ENCODE peak calls at places on chromosomes 7 and 10, in five cellular contexts. One of them, this sample, is unnamed. For H3K27me3 and H3K4me1, the result is how much of the 10 kb centered on the place peaks cover.

GRCh38 chr7:154302380-154302779 is 250.2 kb downstream of the DPP6 start:
- DNase-seq in heart right ventricle: no peak
- DNase-seq in right cardiac atrium: no peak
- DNase-seq in H9: no peak
- DNase-seq in cardiac muscle cell: no peak
- DNase-seq in this sample: no peak

GRCh38 chr7:97001221-97001620 is 4.1 kb upstream of the DLX6 start:
- DNase-seq in heart right ventricle: no peak
- DNase-seq in right cardiac atrium: no peak
- DNase-seq in H9: peak
- DNase-seq in cardiac muscle cell: no peak
- DNase-seq in this sample: no peak

GRCh38 chr10:90218846-90219245 is 517.5 kb downstream of the KIF20B start:
- DNase-seq in heart right ventricle: no peak
- DNase-seq in right cardiac atrium: no peak
- DNase-seq in H9: no peak
- DNase-seq in cardiac muscle cell: no peak
- DNase-seq in this sample: no peak

GRCh38 chr10:17161788-17162187 is 32.2 kb upstream of the CUBN start:
- DNase-seq in heart right ventricle: no peak
- DNase-seq in right cardiac atrium: no peak
- DNase-seq in H9: no peak
- DNase-seq in cardiac muscle cell: no peak
- DNase-seq in this sample: no peak

GRCh38 chr7:71019703-71020102 is 112.2 kb upstream of the GALNT17 start:
- DNase-seq in heart right ventricle: peak
- DNase-seq in right cardiac atrium: peak
- DNase-seq in H9: no peak
- DNase-seq in cardiac muscle cell: no peak
- DNase-seq in this sample: no peak

GRCh38 chr10:72334196-72334831 is 20.4 kb downstream of the DNAJB12 start:
- DNase-seq in heart right ventricle: no peak
- DNase-seq in right cardiac atrium: peak
- DNase-seq in H9: peak
- DNase-seq in cardiac muscle cell: peak
- DNase-seq in this sample: no peak

GRCh38 chr7:142733271-142733670 is 16.0 kb upstream of the PRSS1 start:
- DNase-seq in heart right ventricle: no peak
- DNase-seq in right cardiac atrium: no peak
- DNase-seq in H9: no peak
- DNase-seq in cardiac muscle cell: no peak
- DNase-seq in this sample: no peak

GRCh38 chr7:84092207-84092606 is 102.4 kb downstream of the SEMA3A start:
- DNase-seq in heart right ventricle: no peak
- DNase-seq in right cardiac atrium: no peak
- DNase-seq in H9: no peak
- DNase-seq in cardiac muscle cell: no peak
- DNase-seq in this sample: no peak

GRCh38 chr10:30540286-30540685 is 89.3 kb downstream of the LYZL2 start:
- DNase-seq in heart right ventricle: no peak
- DNase-seq in right cardiac atrium: no peak
- DNase-seq in H9: no peak
- DNase-seq in cardiac muscle cell: no peak
- DNase-seq in this sample: no peak

GRCh38 chr10:57822965-57823364 is 444.7 kb downstream of the IPMK start:
- DNase-seq in heart right ventricle: no peak
- DNase-seq in right cardiac atrium: no peak
- DNase-seq in H9: no peak
- DNase-seq in cardiac muscle cell: no peak
- DNase-seq in this sample: peak

GRCh38 chr10:63467833-63468232 is 2.1 kb upstream of the JMJD1C start:
- DNase-seq in heart right ventricle: no peak
- DNase-seq in right cardiac atrium: no peak
- DNase-seq in H9: no peak
- DNase-seq in cardiac muscle cell: no peak
- DNase-seq in this sample: no peak

GRCh38 chr10:94288361-94289116 is 74.2 kb downstream of the NOC3L start:
- DNase-seq in heart right ventricle: no peak
- DNase-seq in right cardiac atrium: no peak
- DNase-seq in H9: no peak
- DNase-seq in cardiac muscle cell: no peak
- DNase-seq in this sample: no peak

GRCh38 chr10:75926763-75927162 is 495.3 kb downstream of the LRMDA start:
- DNase-seq in heart right ventricle: no peak
- DNase-seq in right cardiac atrium: no peak
- DNase-seq in H9: no peak
- DNase-seq in cardiac muscle cell: peak
- DNase-seq in this sample: peak

GRCh38 chr7:100539436-100540006 is 518 bp downstream of the AGFG2 start:
- DNase-seq in heart right ventricle: no peak
- DNase-seq in right cardiac atrium: no peak
- DNase-seq in H9: peak
- DNase-seq in cardiac muscle cell: no peak
- DNase-seq in this sample: no peak

GRCh38 chr7:100467638-100468373 is 3.7 kb upstream of the SPACDR start:
- DNase-seq in heart right ventricle: peak
- DNase-seq in right cardiac atrium: peak
- DNase-seq in H9: no peak
- DNase-seq in cardiac muscle cell: no peak
- DNase-seq in this sample: no peak

GRCh38 chr7:74420006-74420405 is 33.7 kb upstream of the GTF2IRD1 start:
- DNase-seq in heart right ventricle: no peak
- DNase-seq in right cardiac atrium: no peak
- DNase-seq in H9: no peak
- DNase-seq in cardiac muscle cell: no peak
- DNase-seq in this sample: no peak

GRCh38 chr7:149097088-149097487 is 6.6 kb upstream of the ZNF786 start:
- DNase-seq in heart right ventricle: no peak
- DNase-seq in right cardiac atrium: no peak
- DNase-seq in H9: no peak
- DNase-seq in cardiac muscle cell: peak
- DNase-seq in this sample: no peak

GRCh38 chr7:146331369-146331768 is 214.8 kb downstream of the CNTNAP2 start:
- DNase-seq in heart right ventricle: no peak
- DNase-seq in right cardiac atrium: no peak
- DNase-seq in H9: no peak
- DNase-seq in cardiac muscle cell: no peak
- DNase-seq in this sample: no peak

GRCh38 chr7:123629281-123629680 is 26.4 kb upstream of the LMOD2 start:
- DNase-seq in heart right ventricle: no peak
- DNase-seq in right cardiac atrium: no peak
- DNase-seq in H9: no peak
- DNase-seq in cardiac muscle cell: no peak
- DNase-seq in this sample: no peak

GRCh38 chr10:128047337-128047736 is 78.9 kb downstream of the MKI67 start:
- DNase-seq in heart right ventricle: peak
- DNase-seq in right cardiac atrium: peak
- DNase-seq in H9: peak
- DNase-seq in cardiac muscle cell: peak
- DNase-seq in this sample: peak

GRCh38 chr7:50721160-50721559 is 61.5 kb downstream of the GRB10 start:
- DNase-seq in heart right ventricle: no peak
- DNase-seq in right cardiac atrium: no peak
- DNase-seq in H9: no peak
- DNase-seq in cardiac muscle cell: no peak
- DNase-seq in this sample: no peak

GRCh38 chr7:135774284-135774683 is 25.7 kb upstream of the FAM180A start:
- DNase-seq in heart right ventricle: no peak
- DNase-seq in right cardiac atrium: no peak
- DNase-seq in H9: no peak
- DNase-seq in cardiac muscle cell: no peak
- DNase-seq in this sample: peak

GRCh38 chr7:142587578-142588191 is 161.6 kb upstream of the PRSS1 start:
- DNase-seq in heart right ventricle: no peak
- DNase-seq in right cardiac atrium: no peak
- DNase-seq in H9: peak
- DNase-seq in cardiac muscle cell: peak
- DNase-seq in this sample: peak

GRCh38 chr10:132606536-132607316 is 69.1 kb downstream of the INPP5A start:
- DNase-seq in heart right ventricle: peak
- DNase-seq in right cardiac atrium: peak
- DNase-seq in H9: no peak
- DNase-seq in cardiac muscle cell: peak
- DNase-seq in this sample: no peak

GRCh38 chr7:97418312-97418711 is 300.8 kb downstream of the SDHAF3 start:
- DNase-seq in heart right ventricle: no peak
- DNase-seq in right cardiac atrium: no peak
- DNase-seq in H9: peak
- DNase-seq in cardiac muscle cell: no peak
- DNase-seq in this sample: no peak

GRCh38 chr7:122802211-122802833 is 83.9 kb downstream of the CADPS2 start:
- DNase-seq in heart right ventricle: no peak
- DNase-seq in right cardiac atrium: peak
- DNase-seq in H9: peak
- DNase-seq in cardiac muscle cell: no peak
- DNase-seq in this sample: no peak

GRCh38 chr7:101302641-101303101 is 18.9 kb downstream of the IFT22 start:
- DNase-seq in heart right ventricle: no peak
- DNase-seq in right cardiac atrium: no peak
- DNase-seq in H9: peak
- DNase-seq in cardiac muscle cell: no peak
- DNase-seq in this sample: no peak

GRCh38 chr7:152383341-152384234 is 52.2 kb downstream of the KMT2C start:
- DNase-seq in heart right ventricle: no peak
- DNase-seq in right cardiac atrium: no peak
- DNase-seq in H9: no peak
- DNase-seq in cardiac muscle cell: no peak
- DNase-seq in this sample: peak

DNA sequence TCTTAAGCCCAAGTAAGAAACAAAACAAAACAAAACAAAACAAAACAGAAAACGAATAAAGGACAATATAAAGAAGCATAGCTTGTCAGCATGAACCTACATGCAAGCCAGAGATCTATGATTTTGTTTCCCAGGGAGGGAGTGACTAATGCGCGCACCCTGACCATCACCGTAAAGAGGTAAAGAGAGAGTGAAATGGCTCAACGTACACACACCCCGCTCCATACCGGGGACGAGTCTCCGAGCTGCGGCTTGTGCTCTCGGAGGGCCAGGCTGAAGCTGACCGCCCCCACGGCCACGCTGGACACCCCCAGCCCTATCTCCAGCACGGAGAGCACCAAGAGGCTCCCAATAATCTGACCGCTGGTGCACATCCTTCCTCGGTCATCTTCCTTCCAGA is 1.1 kb downstream of the TMEM196 start:
- DNase-seq in heart right ventricle: no peak
- DNase-seq in right cardiac atrium: peak
- DNase-seq in H9: peak
- DNase-seq in cardiac muscle cell: peak
- DNase-seq in this sample: no peak
- H3K27me3 ChIP-seq in heart right ventricle: half or more
- H3K27me3 ChIP-seq in right cardiac atrium: under half
- H3K27me3 ChIP-seq in H9: under half
- H3K27me3 ChIP-seq in cardiac muscle cell: under half
- H3K27me3 ChIP-seq in this sample: under half

GRCh38 chr10:13003004-13003403 is 1.5 kb upstream of the CCDC3 start:
- DNase-seq in heart right ventricle: no peak
- DNase-seq in right cardiac atrium: no peak
- DNase-seq in H9: no peak
- DNase-seq in cardiac muscle cell: no peak
- DNase-seq in this sample: no peak

GRCh38 chr10:13003781-13004180 is 2.3 kb upstream of the CCDC3 start:
- DNase-seq in heart right ventricle: no peak
- DNase-seq in right cardiac atrium: no peak
- DNase-seq in H9: no peak
- DNase-seq in cardiac muscle cell: no peak
- DNase-seq in this sample: no peak

GRCh38 chr10:13001887-13002212 is 337 bp upstream of the CCDC3 start:
- DNase-seq in heart right ventricle: no peak
- DNase-seq in right cardiac atrium: no peak
- DNase-seq in H9: no peak
- DNase-seq in cardiac muscle cell: no peak
- DNase-seq in this sample: no peak

GRCh38 chr10:13001041-13001886 is at the start of gene CCDC3:
- DNase-seq in heart right ventricle: peak
- DNase-seq in right cardiac atrium: peak
- DNase-seq in H9: peak
- DNase-seq in cardiac muscle cell: peak
- DNase-seq in this sample: no peak

GRCh38 chr10:13006037-13006436 is 4.5 kb upstream of the CCDC3 start:
- DNase-seq in heart right ventricle: no peak
- DNase-seq in right cardiac atrium: no peak
- DNase-seq in H9: no peak
- DNase-seq in cardiac muscle cell: no peak
- DNase-seq in this sample: no peak
- H3K4me1 ChIP-seq in heart right ventricle: under half
- H3K4me1 ChIP-seq in right cardiac atrium: under half
- H3K4me1 ChIP-seq in H9: under half
- H3K4me1 ChIP-seq in cardiac muscle cell: under half
- H3K4me1 ChIP-seq in this sample: under half

DNA sequence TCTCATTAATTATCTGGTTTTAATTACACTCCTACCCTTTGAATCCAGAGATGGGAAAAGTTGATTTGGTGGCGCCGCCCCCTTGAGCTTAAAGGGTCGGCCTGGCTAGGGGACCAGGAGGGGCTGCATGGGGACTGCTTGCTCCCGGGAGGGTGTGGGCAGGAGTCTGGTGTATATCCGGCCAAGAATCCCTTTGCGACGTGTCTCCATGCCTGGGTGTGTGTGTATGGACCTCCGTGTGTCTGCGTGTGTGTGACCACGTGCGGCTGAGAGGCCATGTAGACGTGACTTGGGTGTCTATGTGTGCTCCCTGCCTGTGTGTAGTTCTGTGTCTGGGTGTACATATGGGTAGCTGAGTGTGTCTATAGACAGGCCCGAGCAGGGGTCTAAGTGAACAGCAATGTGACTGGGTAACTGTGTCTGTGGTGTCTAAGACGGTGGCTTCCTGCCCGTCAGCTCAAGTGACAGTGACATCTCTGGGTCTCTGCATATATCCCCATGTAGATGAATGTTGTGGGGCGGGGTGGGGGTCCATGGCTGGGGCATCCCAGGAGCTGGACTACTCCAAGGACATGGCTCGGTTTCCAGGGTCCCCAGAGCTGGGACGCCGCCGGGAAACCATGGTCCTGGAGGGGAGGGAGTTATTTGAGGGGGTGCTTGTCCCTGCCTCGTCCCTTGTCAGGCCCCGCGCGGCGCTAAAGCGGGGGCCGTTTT is 10.7 kb downstream of the LBX1 start:
- DNase-seq in heart right ventricle: no peak
- DNase-seq in right cardiac atrium: no peak
- DNase-seq in H9: no peak
- DNase-seq in cardiac muscle cell: no peak
- DNase-seq in this sample: no peak
- H3K27me3 ChIP-seq in heart right ventricle: half or more
- H3K27me3 ChIP-seq in right cardiac atrium: under half
- H3K27me3 ChIP-seq in H9: half or more
- H3K27me3 ChIP-seq in cardiac muscle cell: half or more
- H3K27me3 ChIP-seq in this sample: half or more

DNA sequence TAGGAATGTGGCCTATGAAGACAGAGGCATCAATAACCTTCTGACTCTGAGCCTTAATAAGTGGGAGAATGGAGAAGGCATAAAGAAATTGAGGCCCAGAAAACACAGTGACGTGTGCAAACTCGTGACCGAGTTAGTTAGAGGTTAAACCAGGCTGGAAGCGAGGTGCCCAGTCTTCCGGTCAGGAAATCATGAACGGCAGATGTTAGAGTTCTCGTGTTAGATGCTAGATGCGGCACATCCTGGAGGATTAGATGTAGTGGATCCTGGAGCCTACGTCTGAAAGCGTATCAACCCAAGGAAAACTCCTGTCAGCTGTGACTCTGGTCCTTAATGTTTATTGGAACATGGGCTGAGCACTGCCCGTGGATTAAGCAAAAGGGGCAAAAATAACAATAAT is 275.9 kb downstream of the TCF7L2 start:
- DNase-seq in heart right ventricle: no peak
- DNase-seq in right cardiac atrium: no peak
- DNase-seq in H9: no peak
- DNase-seq in cardiac muscle cell: no peak
- DNase-seq in this sample: no peak
- H3K4me1 ChIP-seq in heart right ventricle: under half
- H3K4me1 ChIP-seq in right cardiac atrium: under half
- H3K4me1 ChIP-seq in H9: under half
- H3K4me1 ChIP-seq in cardiac muscle cell: under half
- H3K4me1 ChIP-seq in this sample: under half

This sample was measured in small intestine.